ENCODE peak calls at places on chromosomes 6 and 20, in ten cellular contexts. K, U, C, O, A, L, I, P, Z and B are unnamed samples.

GRCh38 chr6:145875496-145876244 is 61.1 kb upstream of the FBXO30 start:
- DNase-seq in K (no peak), O (no peak), A (no peak), U (no peak), L (no peak), Z (no peak), C (no peak), I (peak), P (no peak), B (no peak)

GRCh38 chr20:61758556-61759200 is 307.0 kb downstream of the TAF4 start:
- DNase-seq in Z (no peak), A (no peak), C (no peak), P (no peak), U (no peak), I (no peak), O (no peak), K (no peak), L (no peak), B (no peak)

GRCh38 chr6:18192026-18192425 is 36.8 kb downstream of the KDM1B start:
- DNase-seq in A (no peak), C (no peak), Z (no peak), L (no peak), P (no peak), O (no peak), I (no peak), K (no peak), U (no peak), B (no peak)

GRCh38 chr6:15444081-15444731 is 198.3 kb downstream of the JARID2 start:
- DNase-seq in I (no peak), U (no peak), L (no peak), K (no peak), C (no peak), P (no peak), Z (no peak), O (no peak), A (no peak), B (no peak)

GRCh38 chr20:23938118-23938438 is 50.5 kb downstream of the GGTLC1 start:
- DNase-seq in P (no peak), U (no peak), K (no peak), O (no peak), I (no peak), A (no peak), C (no peak), Z (no peak), L (no peak), B (no peak)

GRCh38 chr6:17311595-17312311 is 30.6 kb downstream of the RBM24 start:
- DNase-seq in O (peak), A (peak), Z (no peak), C (no peak), L (no peak), K (no peak), U (peak), I (no peak), P (no peak), B (no peak)

GRCh38 chr6:24936641-24937317 is 1.0 kb upstream of the RIPOR2 start:
- DNase-seq in U (no peak), L (peak), Z (no peak), A (peak), P (no peak), K (peak), I (no peak), C (peak), O (no peak), B (no peak)

GRCh38 chr20:52655365-52655764 is 316.8 kb upstream of the TSHZ2 start:
- DNase-seq in O (no peak), L (no peak), A (no peak), C (no peak), K (no peak), Z (no peak), U (no peak), P (no peak), I (no peak), B (no peak)

GRCh38 chr20:23396961-23397620 is 24.2 kb downstream of the NAPB start:
- DNase-seq in A (no peak), C (no peak), I (no peak), K (no peak), U (no peak), O (no peak), Z (no peak), P (no peak), L (no peak), B (no peak)

GRCh38 chr6:139483082-139483481 is 108.6 kb upstream of the CITED2 start:
- DNase-seq in L (no peak), A (no peak), C (no peak), Z (no peak), P (no peak), K (no peak), U (no peak), I (no peak), O (no peak), B (no peak)

GRCh38 chr20:31488171-31488570 is 13.1 kb downstream of the REM1 start:
- DNase-seq in C (no peak), I (no peak), A (no peak), P (no peak), Z (no peak), L (no peak), O (no peak), U (no peak), K (no peak), B (no peak)

GRCh38 chr6:44000164-44000842 is 126.9 kb downstream of the MRPL14 start:
- DNase-seq in L (peak), P (no peak), C (no peak), K (no peak), I (peak), O (peak), Z (no peak), A (peak), U (peak), B (no peak)

GRCh38 chr6:21742238-21742660 is 148.7 kb downstream of the SOX4 start:
- DNase-seq in C (no peak), A (peak), L (no peak), P (no peak), O (no peak), U (no peak), Z (no peak), K (no peak), I (no peak), B (no peak)

GRCh38 chr20:11686195-11686594 is 231.5 kb upstream of the BTBD3 start:
- DNase-seq in I (no peak), A (no peak), P (no peak), L (no peak), K (no peak), O (no peak), Z (no peak), C (no peak), U (no peak), B (no peak)

GRCh38 chr6:12735786-12736185 is 19.2 kb downstream of the PHACTR1 start:
- DNase-seq in C (no peak), Z (no peak), K (no peak), I (peak), A (peak), P (no peak), O (no peak), L (no peak), U (no peak), B (no peak)

GRCh38 chr6:148423133-148423532 is 80.5 kb downstream of the SASH1 start:
- DNase-seq in K (no peak), U (no peak), A (no peak), P (no peak), Z (no peak), C (no peak), L (no peak), O (no peak), I (no peak), B (no peak)

GRCh38 chr6:168640738-168641137 is 199.8 kb downstream of the SMOC2 start:
- DNase-seq in Z (no peak), A (no peak), I (no peak), U (no peak), O (no peak), C (no peak), L (no peak), P (no peak), K (no peak), B (peak)

GRCh38 chr20:33522256-33522820 is 32.4 kb downstream of the CBFA2T2 start:
- DNase-seq in L (no peak), U (no peak), O (no peak), Z (no peak), P (no peak), K (no peak), I (no peak), C (no peak), A (no peak), B (no peak)

GRCh38 chr6:168956884-168957730 is 296.5 kb downstream of the THBS2 start:
- DNase-seq in U (peak), A (peak), K (peak), C (peak), P (no peak), I (peak), O (peak), Z (peak), L (no peak), B (peak)

GRCh38 chr20:14220986-14221385 is 116.4 kb downstream of the FLRT3 start:
- DNase-seq in O (no peak), Z (no peak), C (no peak), I (no peak), A (no peak), U (no peak), L (no peak), P (no peak), K (no peak), B (no peak)

GRCh38 chr20:3652217-3652616 is 11.0 kb downstream of the GFRA4 start:
- DNase-seq in A (no peak), L (no peak), I (no peak), Z (no peak), U (no peak), K (no peak), O (no peak), P (no peak), C (no peak), B (no peak)

GRCh38 chr20:19609642-19610223 is 148.3 kb upstream of the RIN2 start:
- DNase-seq in C (no peak), P (no peak), L (no peak), A (peak), O (no peak), I (no peak), Z (no peak), U (no peak), K (no peak), B (no peak)

GRCh38 chr6:33979750-33980149 is 166.1 kb downstream of the GRM4 start:
- DNase-seq in O (no peak), Z (no peak), C (no peak), K (no peak), L (no peak), U (no peak), I (no peak), A (no peak), P (no peak), B (peak)

GRCh38 chr6:158002249-158002950 is 20.7 kb downstream of the SYNJ2 start:
- DNase-seq in I (no peak), C (no peak), K (no peak), P (no peak), O (no peak), Z (no peak), L (no peak), A (peak), U (no peak), B (no peak)

GRCh38 chr20:37053230-37053950 is 42.4 kb downstream of the RBL1 start:
- DNase-seq in K (no peak), P (no peak), C (no peak), L (no peak), U (no peak), O (no peak), A (peak), Z (no peak), I (no peak), B (no peak)

GRCh38 chr6:157019733-157020132 is 242.6 kb downstream of the ARID1B start:
- DNase-seq in P (no peak), K (no peak), Z (no peak), L (no peak), U (no peak), C (no peak), O (peak), I (peak), A (no peak), B (no peak)

GRCh38 chr6:63635563-63636515 is at the start of gene PHF3:
- DNase-seq in A (peak), P (peak), U (peak), L (peak), O (peak), K (peak), C (peak), Z (peak), I (peak), B (peak)

GRCh38 chr20:25011831-25012241 is 19.3 kb upstream of the APMAP start:
- DNase-seq in O (no peak), U (no peak), P (no peak), L (no peak), C (no peak), A (no peak), I (no peak), K (no peak), Z (no peak), B (no peak)

GRCh38 chr6:17167327-17167979 is 65.6 kb downstream of the STMND1 start:
- DNase-seq in I (no peak), U (peak), C (no peak), A (peak), O (peak), K (no peak), Z (no peak), L (no peak), P (no peak), B (no peak)

GRCh38 chr6:170082067-170082466 is 208.8 kb downstream of the DLL1 start:
- DNase-seq in Z (no peak), K (no peak), U (no peak), I (no peak), P (no peak), A (no peak), O (no peak), L (no peak), C (no peak), B (peak)

GRCh38 chr6:40906759-40907158 is 132.3 kb downstream of the UNC5CL start:
- DNase-seq in A (peak), P (no peak), I (no peak), C (no peak), K (no peak), Z (no peak), L (no peak), U (no peak), O (peak), B (no peak)

GRCh38 chr6:11525468-11526155 is 11.9 kb upstream of the TMEM170B start:
- DNase-seq in A (peak), I (peak), Z (peak), L (no peak), O (no peak), P (no peak), U (no peak), K (no peak), C (no peak), B (peak)

GRCh38 chr6:11876934-11877433 is 98.4 kb upstream of the ADTRP start:
- DNase-seq in U (no peak), O (no peak), C (no peak), P (no peak), L (peak), I (no peak), A (no peak), Z (no peak), K (no peak), B (no peak)

GRCh38 chr20:63067266-63067635 is 60.5 kb upstream of the BHLHE23 start:
- DNase-seq in A (no peak), K (no peak), I (no peak), Z (no peak), O (no peak), U (no peak), P (no peak), L (no peak), C (no peak), B (no peak)

GRCh38 chr6:15398657-15399287 is 152.9 kb downstream of the JARID2 start:
- DNase-seq in P (no peak), I (peak), K (no peak), A (no peak), U (no peak), C (no peak), O (no peak), L (peak), Z (no peak), B (no peak)

GRCh38 chr6:87026961-87027360 is 67.9 kb downstream of the CGA start:
- DNase-seq in L (no peak), A (no peak), O (no peak), C (no peak), U (no peak), P (no peak), K (no peak), I (no peak), Z (no peak), B (no peak)

GRCh38 chr6:21386744-21387143 is 206.8 kb upstream of the SOX4 start:
- DNase-seq in O (no peak), Z (no peak), C (no peak), U (no peak), L (no peak), K (no peak), I (no peak), A (peak), P (no peak), B (no peak)

GRCh38 chr6:42163941-42164340 is 9.2 kb upstream of the GUCA1A start:
- DNase-seq in A (peak), P (no peak), I (peak), C (no peak), K (no peak), O (no peak), U (no peak), Z (no peak), L (no peak), B (no peak)

GRCh38 chr6:163944897-163945296 is 530.4 kb downstream of the QKI start:
- DNase-seq in C (no peak), P (no peak), O (peak), I (no peak), L (no peak), K (no peak), Z (no peak), A (no peak), U (no peak), B (no peak)

GRCh38 chr20:52667358-52667757 is 304.8 kb upstream of the TSHZ2 start:
- DNase-seq in O (no peak), P (no peak), U (no peak), L (no peak), K (no peak), A (no peak), C (no peak), I (no peak), Z (no peak), B (no peak)